ENCODE peak calls at places on chromosome 7, in five cellular contexts. One of them, this sample, is unnamed.

GRCh38 chr7:50315739-50316671 is 11.5 kb downstream of the IKZF1 start:
- DNase-seq in posterior vena cava: no peak
- DNase-seq in NCI-H1436: peak; percentile 23
- DNase-seq in neural progenitor cell: no peak
- DNase-seq in foreskin fibroblast: no peak
- DNase-seq in this sample: no peak

GRCh38 chr7:100472854-100473499 is 6.0 kb downstream of the TSC22D4 start:
- DNase-seq in posterior vena cava: no peak
- DNase-seq in NCI-H1436: peak; percentile 34
- DNase-seq in neural progenitor cell: no peak
- DNase-seq in foreskin fibroblast: no peak
- DNase-seq in this sample: no peak

GRCh38 chr7:70044064-70044463 is 445.8 kb downstream of the AUTS2 start:
- DNase-seq in posterior vena cava: no peak
- DNase-seq in NCI-H1436: no peak
- DNase-seq in neural progenitor cell: no peak
- DNase-seq in foreskin fibroblast: no peak
- DNase-seq in this sample: no peak

GRCh38 chr7:141042222-141043193 is 27.8 kb upstream of the MRPS33 start:
- DNase-seq in posterior vena cava: no peak
- DNase-seq in NCI-H1436: no peak
- DNase-seq in neural progenitor cell: no peak
- DNase-seq in foreskin fibroblast: no peak
- DNase-seq in this sample: no peak

GRCh38 chr7:7902845-7903244 is 65.8 kb upstream of the GLCCI1 start:
- DNase-seq in posterior vena cava: no peak
- DNase-seq in NCI-H1436: no peak
- DNase-seq in neural progenitor cell: no peak
- DNase-seq in foreskin fibroblast: no peak
- DNase-seq in this sample: no peak

GRCh38 chr7:4631664-4632171 is 50.4 kb upstream of the FOXK1 start:
- DNase-seq in posterior vena cava: peak; percentile 95
- DNase-seq in NCI-H1436: peak; percentile 64
- DNase-seq in neural progenitor cell: peak; percentile 90
- DNase-seq in foreskin fibroblast: peak; percentile 92
- DNase-seq in this sample: peak; percentile 65

GRCh38 chr7:33849004-33849403 is 56.3 kb upstream of the BMPER start:
- DNase-seq in posterior vena cava: no peak
- DNase-seq in NCI-H1436: no peak
- DNase-seq in neural progenitor cell: no peak
- DNase-seq in foreskin fibroblast: peak; percentile 60
- DNase-seq in this sample: no peak

GRCh38 chr7:156722427-156722826 is 81.9 kb downstream of the RNF32 start:
- DNase-seq in posterior vena cava: no peak
- DNase-seq in NCI-H1436: no peak
- DNase-seq in neural progenitor cell: no peak
- DNase-seq in foreskin fibroblast: peak; percentile 52
- DNase-seq in this sample: no peak

GRCh38 chr7:46549892-46550639 is 629.0 kb upstream of the IGFBP3 start:
- DNase-seq in posterior vena cava: no peak
- DNase-seq in NCI-H1436: no peak
- DNase-seq in neural progenitor cell: no peak
- DNase-seq in foreskin fibroblast: no peak
- DNase-seq in this sample: no peak

GRCh38 chr7:3367271-3367670 is 66.2 kb downstream of the SDK1 start:
- DNase-seq in posterior vena cava: no peak
- DNase-seq in NCI-H1436: no peak
- DNase-seq in neural progenitor cell: no peak
- DNase-seq in foreskin fibroblast: no peak
- DNase-seq in this sample: no peak

GRCh38 chr7:64893401-64893800 is 9.7 kb upstream of the ZNF273 start:
- DNase-seq in posterior vena cava: no peak
- DNase-seq in NCI-H1436: no peak
- DNase-seq in neural progenitor cell: no peak
- DNase-seq in foreskin fibroblast: no peak
- DNase-seq in this sample: no peak

GRCh38 chr7:117072620-117073118 is 119.4 kb downstream of the ST7 start:
- DNase-seq in posterior vena cava: no peak
- DNase-seq in NCI-H1436: peak; percentile 61
- DNase-seq in neural progenitor cell: peak; percentile 52
- DNase-seq in foreskin fibroblast: no peak
- DNase-seq in this sample: no peak

GRCh38 chr7:79060498-79060897 is 393.0 kb downstream of the MAGI2 start:
- DNase-seq in posterior vena cava: no peak
- DNase-seq in NCI-H1436: no peak
- DNase-seq in neural progenitor cell: no peak
- DNase-seq in foreskin fibroblast: no peak
- DNase-seq in this sample: no peak

GRCh38 chr7:41656357-41656756 is 46.5 kb downstream of the INHBA start:
- DNase-seq in posterior vena cava: no peak
- DNase-seq in NCI-H1436: no peak
- DNase-seq in neural progenitor cell: no peak
- DNase-seq in foreskin fibroblast: peak; percentile 71
- DNase-seq in this sample: no peak